ENCODE peak calls at places on chromosomes 13 and 19, in four cellular contexts. One of them, this sample, is unnamed.
A peak's percentile ranks its signal among the peaks of the same experiment; 100 is the strongest.

GRCh38 chr19:48588670-48589399 is 17.7 kb upstream of the SPACA4 start:
- DNase-seq in hepatocyte: peak; percentile 96
- DNase-seq in left ventricle myocardium inferior: peak; percentile 92
- DNase-seq in keratinocyte: peak; percentile 92
- DNase-seq in this sample: peak; percentile 79

GRCh38 chr13:75787249-75787940 is 151.3 kb downstream of the LMO7 start:
- DNase-seq in hepatocyte: no peak
- DNase-seq in left ventricle myocardium inferior: no peak
- DNase-seq in keratinocyte: no peak
- DNase-seq in this sample: no peak

GRCh38 chr13:26342898-26343297 is 89.0 kb downstream of the CDK8 start:
- DNase-seq in hepatocyte: no peak
- DNase-seq in left ventricle myocardium inferior: no peak
- DNase-seq in keratinocyte: no peak
- DNase-seq in this sample: no peak

GRCh38 chr13:30409911-30410704 is 12.2 kb upstream of the UBE2L5 start:
- DNase-seq in hepatocyte: peak; percentile 41
- DNase-seq in left ventricle myocardium inferior: no peak
- DNase-seq in keratinocyte: no peak
- DNase-seq in this sample: no peak

GRCh38 chr13:36746051-36746450 is 72.2 kb downstream of the SERTM1 start:
- DNase-seq in hepatocyte: no peak
- DNase-seq in left ventricle myocardium inferior: no peak
- DNase-seq in keratinocyte: no peak
- DNase-seq in this sample: no peak

GRCh38 chr13:110856941-110857835 is 57.7 kb downstream of the ANKRD10 start:
- DNase-seq in hepatocyte: no peak
- DNase-seq in left ventricle myocardium inferior: no peak
- DNase-seq in keratinocyte: no peak
- DNase-seq in this sample: no peak

GRCh38 chr13:20984879-20985278 is 76.5 kb downstream of the LATS2 start:
- DNase-seq in hepatocyte: no peak
- DNase-seq in left ventricle myocardium inferior: no peak
- DNase-seq in keratinocyte: no peak
- DNase-seq in this sample: no peak

GRCh38 chr13:105798541-105798940 is 736.9 kb downstream of the EFNB2 start:
- DNase-seq in hepatocyte: no peak
- DNase-seq in left ventricle myocardium inferior: no peak
- DNase-seq in keratinocyte: no peak
- DNase-seq in this sample: no peak

GRCh38 chr19:14519860-14520407 is 1.7 kb upstream of the DNAJB1 start:
- DNase-seq in hepatocyte: no peak
- DNase-seq in left ventricle myocardium inferior: no peak
- DNase-seq in keratinocyte: peak; percentile 96
- DNase-seq in this sample: no peak

DNA sequence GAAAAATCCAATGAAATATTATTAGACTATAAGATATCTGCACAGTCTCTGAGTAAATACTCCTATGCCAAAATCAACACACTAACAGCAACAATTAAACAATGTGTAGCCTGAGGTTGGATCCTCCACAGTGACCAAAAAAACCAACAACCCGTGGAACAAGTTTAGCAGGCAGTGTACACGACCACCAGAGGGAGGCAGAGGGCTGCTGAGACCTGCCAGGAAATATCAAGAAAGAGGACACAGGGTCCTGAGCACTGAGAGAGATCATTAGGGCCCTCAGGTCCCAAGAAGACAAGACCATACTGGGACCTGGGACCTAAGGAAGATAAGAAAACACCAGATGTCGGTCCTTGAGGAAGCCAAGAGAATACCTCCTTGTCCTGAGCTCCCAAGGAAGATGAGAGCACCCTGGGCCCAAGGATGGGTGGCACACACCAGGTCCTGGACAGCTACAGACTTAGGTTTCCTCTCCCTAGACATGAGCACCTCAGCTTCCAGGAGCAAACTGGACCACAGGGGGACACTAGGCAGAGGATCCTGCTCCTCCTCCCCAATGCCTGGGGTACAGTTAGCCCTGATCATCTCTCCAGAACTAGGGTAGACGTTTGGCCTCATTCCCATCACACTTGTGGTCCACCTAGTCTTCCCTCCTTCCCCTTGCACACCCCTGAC is 822 bp upstream of the ZNF274 start:
- DNase-seq in hepatocyte: no peak
- DNase-seq in left ventricle myocardium inferior: peak; percentile 29
- DNase-seq in keratinocyte: no peak
- DNase-seq in this sample: peak; percentile 77
- H3K27ac ChIP-seq in hepatocyte: peak overlapping the region; percentile 100
- H3K27ac ChIP-seq in left ventricle myocardium inferior: peak overlapping the region; percentile 98
- H3K27ac ChIP-seq in keratinocyte: peak overlapping the region; percentile 42
- H3K27ac ChIP-seq in this sample: peak overlapping the region; percentile 98

DNA sequence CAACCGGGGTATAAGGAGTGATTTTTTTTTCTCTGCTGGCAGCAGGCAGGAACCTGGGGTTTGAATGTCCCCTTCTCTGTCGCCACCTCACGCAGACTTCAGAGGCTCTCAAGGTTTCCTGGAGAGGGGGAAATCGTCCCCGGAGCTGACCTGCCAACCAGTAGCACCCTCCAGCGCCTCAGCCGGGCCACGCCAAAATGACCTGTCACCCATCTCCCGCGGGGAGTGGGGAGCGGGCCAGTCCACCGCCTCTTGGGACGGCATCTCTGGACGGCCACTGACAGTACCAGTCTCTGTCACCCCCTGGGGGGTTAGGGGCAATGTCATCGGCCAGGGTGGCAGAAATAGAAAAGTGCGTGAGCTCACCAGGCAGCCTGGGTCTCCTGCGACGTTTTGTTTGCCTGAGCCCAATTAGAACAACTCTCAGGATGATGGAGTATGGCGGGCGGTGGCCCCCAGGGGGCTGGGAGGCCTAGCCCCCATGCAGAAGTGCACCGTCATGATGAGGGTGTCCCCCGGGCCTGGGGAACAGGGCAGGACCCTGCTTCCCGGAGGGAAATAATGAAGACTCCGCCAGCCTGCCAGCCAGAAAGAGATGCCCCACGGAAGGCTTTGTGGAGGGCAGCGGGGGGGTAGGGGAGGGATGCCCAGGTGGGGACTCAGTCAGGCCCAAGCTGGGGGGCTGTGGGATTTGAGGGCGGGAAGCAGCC is 2.6 kb downstream of the PTPRS start:
- DNase-seq in hepatocyte: no peak
- DNase-seq in left ventricle myocardium inferior: no peak
- DNase-seq in keratinocyte: no peak
- DNase-seq in this sample: no peak
- H3K4me3 ChIP-seq in hepatocyte: no peak overlapping the region
- H3K4me3 ChIP-seq in left ventricle myocardium inferior: no peak overlapping the region
- H3K4me3 ChIP-seq in keratinocyte: no peak overlapping the region
- H3K4me3 ChIP-seq in this sample: no peak overlapping the region

GRCh38 chr19:8682472-8682871 is 16.1 kb downstream of the ACTL9 start:
- DNase-seq in hepatocyte: no peak
- DNase-seq in left ventricle myocardium inferior: no peak
- DNase-seq in keratinocyte: no peak
- DNase-seq in this sample: no peak
- H3K9me3 ChIP-seq in hepatocyte: no peaks in the 10 kb centered on the region
- H3K9me3 ChIP-seq in left ventricle myocardium inferior: peaks cover 18% of the 10 kb centered on the region
- H3K9me3 ChIP-seq in keratinocyte: peaks cover 2% of the 10 kb centered on the region
- H3K9me3 ChIP-seq in this sample: no peaks in the 10 kb centered on the region

DNA sequence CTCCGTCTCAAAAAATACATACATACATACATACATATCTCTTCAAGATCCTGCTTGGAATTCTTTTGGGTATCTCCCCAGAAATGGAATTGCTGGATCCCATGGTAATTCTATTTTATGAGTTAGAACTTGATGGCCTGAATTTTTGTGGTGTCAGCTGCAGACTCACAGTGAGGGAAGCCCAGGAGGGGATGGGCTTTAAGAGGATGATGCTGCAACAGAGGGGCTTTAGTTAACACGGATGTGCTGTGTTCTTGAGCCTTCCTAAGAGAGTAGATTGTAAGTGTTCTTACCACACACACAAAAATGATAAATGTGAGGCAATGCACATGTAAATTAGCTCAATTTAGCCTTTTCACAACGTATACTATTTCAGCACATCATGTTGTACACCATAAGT is 31.8 kb downstream of the CACNG6 start:
- DNase-seq in hepatocyte: no peak
- DNase-seq in left ventricle myocardium inferior: no peak
- DNase-seq in keratinocyte: no peak
- DNase-seq in this sample: no peak
- H3K27ac ChIP-seq in hepatocyte: no peak overlapping the region
- H3K27ac ChIP-seq in left ventricle myocardium inferior: no peak overlapping the region
- H3K27ac ChIP-seq in keratinocyte: no peak overlapping the region
- H3K27ac ChIP-seq in this sample: no peak overlapping the region

DNA sequence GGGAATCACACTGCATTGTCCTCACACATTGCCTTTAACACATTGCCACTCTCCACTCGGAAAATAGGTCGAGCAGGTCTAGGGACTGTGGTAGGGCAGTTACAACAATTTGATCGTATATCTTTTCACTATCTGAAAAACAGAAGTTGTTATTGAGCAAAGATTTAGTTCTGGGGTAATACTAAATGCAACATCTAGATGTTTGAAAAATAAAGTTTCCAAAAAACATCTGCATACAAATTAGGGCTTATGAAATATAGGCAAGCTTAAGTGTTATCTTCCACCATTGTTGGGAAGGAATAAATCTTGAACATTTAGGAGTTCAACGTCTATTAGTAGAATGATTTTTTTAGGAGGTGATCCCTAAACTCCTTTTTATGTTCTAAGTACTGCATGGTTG is 768 bp upstream of the HS6ST3 start:
- DNase-seq in hepatocyte: no peak
- DNase-seq in left ventricle myocardium inferior: no peak
- DNase-seq in keratinocyte: no peak
- DNase-seq in this sample: no peak
- H3K4me3 ChIP-seq in hepatocyte: peak overlapping the region; percentile 70
- H3K4me3 ChIP-seq in left ventricle myocardium inferior: peak overlapping the region; percentile 66
- H3K4me3 ChIP-seq in keratinocyte: no peak overlapping the region
- H3K4me3 ChIP-seq in this sample: no peak overlapping the region

GRCh38 chr19:37738371-37738770 is 18.8 kb upstream of the ZNF607 start:
- DNase-seq in hepatocyte: no peak
- DNase-seq in left ventricle myocardium inferior: no peak
- DNase-seq in keratinocyte: no peak
- DNase-seq in this sample: no peak
- H3K9me3 ChIP-seq in hepatocyte: peaks cover 34% of the 10 kb centered on the region
- H3K9me3 ChIP-seq in left ventricle myocardium inferior: peaks cover 74% of the 10 kb centered on the region
- H3K9me3 ChIP-seq in keratinocyte: peaks cover 24% of the 10 kb centered on the region
- H3K9me3 ChIP-seq in this sample: peaks cover 44% of the 10 kb centered on the region

DNA sequence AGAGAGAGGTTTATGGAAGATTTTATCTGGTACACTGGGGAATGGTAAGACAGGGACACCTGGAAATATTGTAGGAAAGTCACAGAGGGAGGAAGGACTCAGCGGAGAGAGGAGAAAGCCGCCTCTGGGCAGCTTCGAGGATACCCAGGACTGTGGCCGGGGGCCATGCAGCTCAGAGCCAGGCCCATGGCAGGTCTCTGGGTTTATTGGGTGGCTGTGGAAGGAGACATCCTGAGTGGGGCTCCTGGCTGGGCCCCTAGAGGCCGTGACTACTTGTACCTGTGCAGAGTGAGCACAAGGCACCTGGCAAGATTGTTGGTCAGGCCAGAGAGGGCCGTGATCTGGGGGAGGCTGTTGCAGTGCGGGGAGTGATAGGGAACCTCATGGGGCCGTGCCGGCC is 3.4 kb downstream of the DAZAP1 start:
- DNase-seq in hepatocyte: no peak
- DNase-seq in left ventricle myocardium inferior: no peak
- DNase-seq in keratinocyte: no peak
- DNase-seq in this sample: no peak
- H3K27ac ChIP-seq in hepatocyte: no peak overlapping the region
- H3K27ac ChIP-seq in left ventricle myocardium inferior: peak overlapping the region; percentile 96
- H3K27ac ChIP-seq in keratinocyte: no peak overlapping the region
- H3K27ac ChIP-seq in this sample: peak overlapping the region; percentile 54

GRCh38 chr19:41218615-41219507 is at the start of gene AXL:
- DNase-seq in hepatocyte: peak; percentile 89
- DNase-seq in left ventricle myocardium inferior: peak; percentile 81
- DNase-seq in keratinocyte: peak; percentile 98
- DNase-seq in this sample: no peak
- H3K4me3 ChIP-seq in hepatocyte: peak within 1 kb of the TSS; percentile 67
- H3K4me3 ChIP-seq in left ventricle myocardium inferior: peak within 1 kb of the TSS; percentile 73
- H3K4me3 ChIP-seq in keratinocyte: peak within 1 kb of the TSS; percentile 58
- H3K4me3 ChIP-seq in this sample: no peak within 1 kb of the TSS

GRCh38 chr19:12217332-12217731 is 54.4 kb downstream of the ZNF136 start:
- DNase-seq in hepatocyte: no peak
- DNase-seq in left ventricle myocardium inferior: no peak
- DNase-seq in keratinocyte: no peak
- DNase-seq in this sample: no peak
- H3K9me3 ChIP-seq in hepatocyte: peaks cover 39% of the 10 kb centered on the region
- H3K9me3 ChIP-seq in left ventricle myocardium inferior: peaks cover 69% of the 10 kb centered on the region
- H3K9me3 ChIP-seq in keratinocyte: no peaks in the 10 kb centered on the region
- H3K9me3 ChIP-seq in this sample: peaks cover 17% of the 10 kb centered on the region

GRCh38 chr13:90717451-90717936 is 630.0 kb upstream of the MIR17HG start:
- DNase-seq in hepatocyte: peak; percentile 45
- DNase-seq in left ventricle myocardium inferior: no peak
- DNase-seq in keratinocyte: peak; percentile 25
- DNase-seq in this sample: no peak
- H3K27ac ChIP-seq in hepatocyte: peak overlapping the region; percentile 57
- H3K27ac ChIP-seq in left ventricle myocardium inferior: no peak overlapping the region
- H3K27ac ChIP-seq in keratinocyte: no peak overlapping the region
- H3K27ac ChIP-seq in this sample: no peak overlapping the region